ENCODE peak calls at places on chromosome 6, in five cellular contexts. T is Calu3, H is Panc1, G is nephron progenitor cell, U is MCF 10A. W is an unnamed sample.

GRCh38 chr6:74657033-74657432 is 548.8 kb downstream of the COL12A1 start:
- DNase-seq in T (no peak), H (no peak), G (no peak), U (no peak), W (no peak)

GRCh38 chr6:391559-392440 is at the start of gene IRF4:
- DNase-seq in T (no peak), H (no peak), G (peak), U (no peak), W (no peak)

GRCh38 chr6:39228111-39228971 is 934 bp downstream of the KCNK5 start:
- DNase-seq in T (no peak), H (no peak), G (no peak), U (no peak), W (no peak)

GRCh38 chr6:45445749-45446454 is 68.2 kb upstream of the SUPT3H start:
- DNase-seq in T (peak), H (peak), G (no peak), U (peak), W (no peak)

GRCh38 chr6:55758156-55758942 is 117.0 kb downstream of the BMP5 start:
- DNase-seq in T (peak), H (peak), G (no peak), U (peak), W (no peak)

GRCh38 chr6:51049983-51050877 is 231.6 kb downstream of the TFAP2B start:
- DNase-seq in T (no peak), H (no peak), G (no peak), U (no peak), W (no peak)

GRCh38 chr6:136989591-136990578 is 54.9 kb downstream of the IL20RA start:
- DNase-seq in T (peak), H (no peak), G (peak), U (no peak), W (no peak)

GRCh38 chr6:98136333-98136732 is 698.0 kb upstream of the POU3F2 start:
- DNase-seq in T (no peak), H (no peak), G (no peak), U (no peak), W (no peak)

GRCh38 chr6:140078552-140079126 is 704.2 kb upstream of the CITED2 start:
- DNase-seq in T (no peak), H (no peak), G (no peak), U (peak), W (no peak)

GRCh38 chr6:150145830-150146229 is 3.0 kb downstream of the PPP1R14C start:
- DNase-seq in T (no peak), H (no peak), G (no peak), U (peak), W (no peak)

GRCh38 chr6:30507849-30508843 is 18.8 kb downstream of the HLA-E start:
- DNase-seq in T (no peak), H (no peak), G (no peak), U (no peak), W (no peak)

GRCh38 chr6:1123976-1124375 is 187.9 kb upstream of the FOXQ1 start:
- DNase-seq in T (no peak), H (no peak), G (no peak), U (no peak), W (no peak)

GRCh38 chr6:139250296-139251274 is 41.2 kb downstream of the TXLNB start:
- DNase-seq in T (peak), H (no peak), G (peak), U (peak), W (no peak)

GRCh38 chr6:97726378-97726777 is 443.4 kb upstream of the MMS22L start:
- DNase-seq in T (no peak), H (no peak), G (no peak), U (peak), W (no peak)

GRCh38 chr6:21935561-21936028 is 342.0 kb downstream of the SOX4 start:
- DNase-seq in T (peak), H (no peak), G (peak), U (peak), W (no peak)

GRCh38 chr6:111759836-111760785 is 113.1 kb downstream of the FYN start:
- DNase-seq in T (no peak), H (no peak), G (no peak), U (no peak), W (no peak)

GRCh38 chr6:44041461-44042260 is 85.6 kb downstream of the MRPL14 start:
- DNase-seq in T (peak), H (no peak), G (no peak), U (peak), W (peak)

GRCh38 chr6:81708306-81708705 is 44.2 kb downstream of the TENT5A start:
- DNase-seq in T (no peak), H (no peak), G (no peak), U (no peak), W (no peak)

GRCh38 chr6:107653183-107653580 is 163.3 kb downstream of the SOBP start:
- DNase-seq in T (no peak), H (no peak), G (no peak), U (no peak), W (no peak)

GRCh38 chr6:18215436-18215835 is 48.9 kb downstream of the DEK start:
- DNase-seq in T (no peak), H (no peak), G (no peak), U (no peak), W (no peak)

GRCh38 chr6:33313105-33313708 is 671 bp downstream of the TAPBP start:
- DNase-seq in T (peak), H (no peak), G (peak), U (peak), W (no peak)

GRCh38 chr6:142842423-142843261 is 102.3 kb downstream of the HIVEP2 start:
- DNase-seq in T (no peak), H (peak), G (no peak), U (peak), W (no peak)

GRCh38 chr6:127188752-127189151 is 70.3 kb downstream of the RSPO3 start:
- DNase-seq in T (no peak), H (no peak), G (no peak), U (no peak), W (no peak)

GRCh38 chr6:71404145-71404966 is 115.7 kb downstream of the OGFRL1 start:
- DNase-seq in T (peak), H (peak), G (no peak), U (peak), W (no peak)

GRCh38 chr6:102853249-102853955 is 1459.9 kb downstream of the GRIK2 start:
- DNase-seq in T (no peak), H (no peak), G (no peak), U (no peak), W (no peak)

GRCh38 chr6:116764557-116764960 is 960 bp downstream of the FAM162B start:
- DNase-seq in T (no peak), H (no peak), G (peak), U (no peak), W (no peak)

GRCh38 chr6:24931296-24931695 is 4.5 kb downstream of the RIPOR2 start:
- DNase-seq in T (no peak), H (no peak), G (no peak), U (no peak), W (no peak)

GRCh38 chr6:692858-693736 is at the start of gene EXOC2:
- DNase-seq in T (peak), H (no peak), G (peak), U (peak), W (peak)

GRCh38 chr6:26520088-26520839 is 17.9 kb upstream of the HMGN4 start:
- DNase-seq in T (no peak), H (peak), G (peak), U (no peak), W (no peak)

GRCh38 chr6:157982580-157983438 is 1.1 kb downstream of the SYNJ2 start:
- DNase-seq in T (peak), H (no peak), G (no peak), U (peak), W (peak)
- TF ChIP-seq CTCF in T (peak), H (peak), G (no peak), U (peak), W (peak)

GRCh38 chr6:7828123-7828522 is 82.5 kb downstream of the TXNDC5 start:
- DNase-seq in T (no peak), H (no peak), G (no peak), U (no peak), W (no peak)
- TF ChIP-seq CTCF in T (no peak), H (no peak), G (no peak), U (no peak), W (no peak)

DNA sequence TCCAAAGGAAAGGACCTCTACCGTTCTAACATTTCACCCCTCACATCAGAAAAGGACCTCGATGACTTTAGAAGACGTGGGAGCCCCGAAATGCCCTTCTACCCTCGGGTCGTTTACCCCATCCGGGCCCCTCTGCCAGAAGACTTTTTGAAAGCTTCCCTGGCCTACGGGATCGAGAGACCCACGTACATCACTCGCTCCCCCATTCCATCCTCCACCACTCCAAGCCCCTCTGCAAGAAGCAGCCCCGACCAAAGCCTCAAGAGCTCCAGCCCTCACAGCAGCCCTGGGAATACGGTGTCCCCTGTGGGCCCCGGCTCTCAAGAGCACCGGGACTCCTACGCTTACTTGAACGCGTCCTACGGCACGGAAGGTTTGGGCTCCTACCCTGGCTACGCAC is 18.8 kb downstream of the PRDM1 start:
- DNase-seq in T (no peak), H (no peak), G (no peak), U (no peak), W (no peak)
- TF ChIP-seq CTCF in T (no peak), H (no peak), G (no peak), U (no peak), W (no peak)

DNA sequence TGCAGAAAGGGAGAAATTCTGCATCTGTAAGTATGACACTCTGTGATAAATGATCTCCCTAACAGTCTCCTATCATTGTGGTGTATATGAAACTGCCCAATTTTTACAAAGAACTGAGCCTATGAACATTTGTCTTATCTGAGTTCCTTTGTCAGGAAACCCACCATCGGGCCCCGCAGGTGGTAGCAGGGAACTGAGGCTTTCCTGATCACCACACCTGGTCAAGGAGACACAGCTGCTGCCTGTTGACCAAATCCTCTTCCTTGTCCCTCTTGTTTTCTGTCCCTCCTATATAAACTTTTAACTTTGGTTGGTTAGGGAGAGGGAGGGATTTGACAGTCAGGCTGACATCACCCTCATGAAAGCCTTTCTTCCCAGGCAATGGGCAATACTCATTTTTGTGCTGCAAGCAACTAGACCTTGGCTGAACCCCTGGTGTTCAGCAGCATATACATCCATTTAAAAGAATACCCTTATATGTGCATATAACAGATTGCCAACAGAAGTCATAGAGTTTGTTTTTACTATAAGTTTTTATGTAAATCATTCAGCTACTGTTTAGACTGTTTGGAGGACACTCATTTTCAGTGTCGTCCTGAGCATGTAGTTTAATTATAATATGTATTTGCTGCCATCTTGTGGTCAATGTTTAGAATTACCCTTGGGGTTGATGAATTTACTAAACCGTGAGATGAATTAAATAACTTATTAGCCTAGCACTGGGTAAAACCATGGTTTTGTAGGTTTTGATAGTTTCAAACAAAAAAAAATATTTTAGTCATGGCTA is 17.0 kb downstream of the CRISP1 start:
- DNase-seq in T (no peak), H (peak), G (peak), U (peak), W (peak)
- TF ChIP-seq CTCF in T (peak), H (peak), G (peak), U (peak), W (peak)

GRCh38 chr6:167524261-167524660 is 199.4 kb downstream of the TTLL2 start:
- DNase-seq in T (no peak), H (no peak), G (no peak), U (no peak), W (no peak)
- TF ChIP-seq CTCF in T (no peak), H (no peak), G (no peak), U (no peak), W (no peak)

GRCh38 chr6:73314577-73315492 is 39.2 kb downstream of the DPPA5 start:
- DNase-seq in T (no peak), H (no peak), G (no peak), U (no peak), W (no peak)

GRCh38 chr6:73309534-73309783 is 44.6 kb downstream of the DPPA5 start:
- DNase-seq in T (no peak), H (no peak), G (no peak), U (no peak), W (no peak)

GRCh38 chr6:73308712-73309533 is 45.2 kb downstream of the DPPA5 start:
- DNase-seq in T (peak), H (peak), G (peak), U (peak), W (no peak)

DNA sequence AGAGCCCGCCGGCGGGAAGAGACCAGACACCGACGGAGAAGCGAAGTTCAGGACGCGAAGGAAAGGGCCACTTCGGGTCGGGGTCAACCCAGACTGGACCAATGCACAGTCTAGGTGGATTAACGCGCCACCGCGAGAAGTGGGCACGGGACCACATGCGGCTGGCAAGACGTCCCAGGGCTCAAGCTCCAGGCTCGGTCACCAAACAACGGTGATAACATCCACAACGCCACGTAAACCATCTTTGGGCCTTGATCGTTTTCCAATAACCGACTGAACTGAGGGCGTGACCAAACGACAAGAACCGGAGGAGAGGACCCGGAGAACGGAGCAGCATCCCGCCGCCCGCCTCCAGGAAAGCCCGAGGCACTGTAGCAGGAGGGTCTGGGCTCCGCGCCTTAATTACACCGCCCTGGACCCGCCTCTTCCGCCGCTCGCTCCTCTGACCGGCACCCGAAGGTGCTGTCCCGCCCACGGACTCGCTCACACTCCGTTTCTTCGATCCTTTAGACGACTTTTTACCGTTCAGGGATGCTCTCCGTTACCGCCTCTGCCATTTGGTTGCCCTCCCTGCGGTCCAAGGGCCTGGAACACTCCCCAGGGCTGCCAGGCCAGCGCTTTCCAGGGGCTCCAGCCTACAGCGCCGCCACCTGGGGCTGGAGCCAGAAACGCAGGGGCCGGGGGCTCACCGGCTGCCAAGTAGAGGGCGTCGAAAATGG is 44.1 kb downstream of the DPPA5 start:
- DNase-seq in T (peak), H (peak), G (peak), U (peak), W (no peak)
- TF ChIP-seq CTCF in T (peak), H (peak), G (peak), U (peak), W (peak)

DNA sequence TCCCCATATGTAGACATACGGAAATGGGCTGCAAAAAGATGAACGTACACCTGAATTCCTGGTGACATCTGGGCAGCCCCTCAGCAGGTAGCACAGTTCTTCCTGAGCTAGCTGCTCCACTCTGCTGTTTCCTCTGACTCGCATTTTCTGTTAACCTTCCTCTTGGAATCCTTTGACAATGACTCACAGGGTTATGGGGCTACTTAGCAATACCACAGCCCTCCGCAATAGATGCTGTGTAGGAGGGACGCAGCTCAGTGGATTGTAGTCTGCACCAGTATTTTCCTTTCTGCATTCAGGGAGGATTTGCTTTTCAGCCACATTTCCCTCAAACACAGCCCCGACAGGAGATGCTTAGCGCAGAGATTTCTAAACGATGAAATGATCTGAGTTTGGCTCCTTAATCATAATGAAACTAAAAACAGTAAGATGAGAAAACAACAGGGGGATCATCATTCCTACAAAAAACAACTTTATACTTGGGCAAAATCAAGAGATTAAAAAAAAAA is 12.4 kb downstream of the BACH2 start:
- DNase-seq in T (peak), H (no peak), G (peak), U (peak), W (no peak)
- TF ChIP-seq CTCF in T (no peak), H (no peak), G (no peak), U (no peak), W (peak)

GRCh38 chr6:164109770-164110140 is 695.2 kb downstream of the QKI start:
- DNase-seq in T (no peak), H (no peak), G (peak), U (peak), W (no peak)
- TF ChIP-seq CTCF in T (no peak), H (peak), G (peak), U (peak), W (peak)

W was measured in chondrocyte.